ENCODE peak calls at places on chromosomes 4 and X, in six cellular contexts. One of them, this sample, is unnamed.

GRCh38 chr4:110629214-110629754 is 6.4 kb upstream of the PITX2 start:
- DNase-seq in GM03348: no peak
- DNase-seq in body of pancreas: no peak
- DNase-seq in right cardiac atrium: no peak
- DNase-seq in GM10248: no peak
- DNase-seq in natural killer cell: no peak
- DNase-seq in this sample: no peak

GRCh38 chrX:77003956-77004355 is 443.2 kb upstream of the FGF16 start:
- DNase-seq in GM03348: peak
- DNase-seq in body of pancreas: no peak
- DNase-seq in right cardiac atrium: no peak
- DNase-seq in GM10248: no peak
- DNase-seq in natural killer cell: no peak
- DNase-seq in this sample: no peak

GRCh38 chrX:105882581-105883275 is 60.4 kb downstream of the NRK start:
- DNase-seq in GM03348: no peak
- DNase-seq in body of pancreas: no peak
- DNase-seq in right cardiac atrium: no peak
- DNase-seq in GM10248: no peak
- DNase-seq in natural killer cell: no peak
- DNase-seq in this sample: peak

GRCh38 chr4:171774642-171775041 is 38.6 kb upstream of the GALNTL6 start:
- DNase-seq in GM03348: no peak
- DNase-seq in body of pancreas: no peak
- DNase-seq in right cardiac atrium: no peak
- DNase-seq in GM10248: no peak
- DNase-seq in natural killer cell: no peak
- DNase-seq in this sample: no peak

GRCh38 chrX:50813843-50814661 is at the start of gene SHROOM4:
- DNase-seq in GM03348: peak
- DNase-seq in body of pancreas: no peak
- DNase-seq in right cardiac atrium: peak
- DNase-seq in GM10248: no peak
- DNase-seq in natural killer cell: no peak
- DNase-seq in this sample: peak

GRCh38 chrX:44400588-44400987 is 57.1 kb upstream of the EFHC2 start:
- DNase-seq in GM03348: peak
- DNase-seq in body of pancreas: no peak
- DNase-seq in right cardiac atrium: no peak
- DNase-seq in GM10248: no peak
- DNase-seq in natural killer cell: no peak
- DNase-seq in this sample: peak

GRCh38 chrX:148043456-148043855 is 62.3 kb downstream of the FMR1NB start:
- DNase-seq in GM03348: peak
- DNase-seq in body of pancreas: no peak
- DNase-seq in right cardiac atrium: no peak
- DNase-seq in GM10248: no peak
- DNase-seq in natural killer cell: no peak
- DNase-seq in this sample: no peak

GRCh38 chr4:82431026-82431745 is 796 bp downstream of the ENOPH1 start:
- DNase-seq in GM03348: peak
- DNase-seq in body of pancreas: peak
- DNase-seq in right cardiac atrium: peak
- DNase-seq in GM10248: peak
- DNase-seq in natural killer cell: peak
- DNase-seq in this sample: peak

GRCh38 chr4:151408630-151409469 is at the start of gene FHIP1A:
- DNase-seq in GM03348: peak
- DNase-seq in body of pancreas: peak
- DNase-seq in right cardiac atrium: peak
- DNase-seq in GM10248: peak
- DNase-seq in natural killer cell: no peak
- DNase-seq in this sample: peak

GRCh38 chrX:27918799-27919198 is 62.5 kb downstream of the DCAF8L1 start:
- DNase-seq in GM03348: no peak
- DNase-seq in body of pancreas: peak
- DNase-seq in right cardiac atrium: peak
- DNase-seq in GM10248: no peak
- DNase-seq in natural killer cell: no peak
- DNase-seq in this sample: peak

GRCh38 chr4:116926631-116927295 is 158.6 kb downstream of the TRAM1L1 start:
- DNase-seq in GM03348: no peak
- DNase-seq in body of pancreas: no peak
- DNase-seq in right cardiac atrium: no peak
- DNase-seq in GM10248: no peak
- DNase-seq in natural killer cell: no peak
- DNase-seq in this sample: no peak

GRCh38 chr4:7872264-7872771 is 67.3 kb downstream of the AFAP1 start:
- DNase-seq in GM03348: peak
- DNase-seq in body of pancreas: peak
- DNase-seq in right cardiac atrium: peak
- DNase-seq in GM10248: no peak
- DNase-seq in natural killer cell: no peak
- DNase-seq in this sample: peak

GRCh38 chr4:162274354-162274753 is 110.6 kb upstream of the FSTL5 start:
- DNase-seq in GM03348: no peak
- DNase-seq in body of pancreas: no peak
- DNase-seq in right cardiac atrium: peak
- DNase-seq in GM10248: peak
- DNase-seq in natural killer cell: no peak
- DNase-seq in this sample: no peak

GRCh38 chrX:112520124-112520523 is 159.6 kb downstream of the LHFPL1 start:
- DNase-seq in GM03348: no peak
- DNase-seq in body of pancreas: no peak
- DNase-seq in right cardiac atrium: no peak
- DNase-seq in GM10248: no peak
- DNase-seq in natural killer cell: no peak
- DNase-seq in this sample: no peak

GRCh38 chr4:88818650-88819470 is 121.2 kb upstream of the NAP1L5 start:
- DNase-seq in GM03348: peak
- DNase-seq in body of pancreas: peak
- DNase-seq in right cardiac atrium: peak
- DNase-seq in GM10248: peak
- DNase-seq in natural killer cell: peak
- DNase-seq in this sample: peak

GRCh38 chrX:65451663-65452062 is 82.9 kb downstream of the LAS1L start:
- DNase-seq in GM03348: peak
- DNase-seq in body of pancreas: peak
- DNase-seq in right cardiac atrium: no peak
- DNase-seq in GM10248: peak
- DNase-seq in natural killer cell: no peak
- DNase-seq in this sample: peak

GRCh38 chrX:11464836-11465458 is 171.7 kb downstream of the AMELX start:
- DNase-seq in GM03348: no peak
- DNase-seq in body of pancreas: no peak
- DNase-seq in right cardiac atrium: no peak
- DNase-seq in GM10248: no peak
- DNase-seq in natural killer cell: no peak
- DNase-seq in this sample: no peak

GRCh38 chr4:7769936-7770674 is 169.6 kb downstream of the AFAP1 start:
- DNase-seq in GM03348: peak
- DNase-seq in body of pancreas: no peak
- DNase-seq in right cardiac atrium: peak
- DNase-seq in GM10248: peak
- DNase-seq in natural killer cell: no peak
- DNase-seq in this sample: peak

GRCh38 chrX:43218198-43218597 is 437.9 kb upstream of the MAOA start:
- DNase-seq in GM03348: no peak
- DNase-seq in body of pancreas: no peak
- DNase-seq in right cardiac atrium: no peak
- DNase-seq in GM10248: no peak
- DNase-seq in natural killer cell: no peak
- DNase-seq in this sample: no peak

This sample was measured in adipocyte.